ENCODE peak calls at places on chromosome 14, in four cellular contexts. A, Y, Q and P are unnamed samples.

GRCh38 chr14:68527329-68527851 is 265.5 kb downstream of the ZFP36L1 start:
- DNase-seq in Q (no peak), Y (no peak), A (no peak), P (no peak)

GRCh38 chr14:104883681-104884361 is 18.8 kb downstream of the CEP170B start:
- DNase-seq in Q (no peak), Y (no peak), A (no peak), P (no peak)

GRCh38 chr14:26074892-26075291 is 522.9 kb downstream of the NOVA1 start:
- DNase-seq in A (no peak), Q (no peak), Y (no peak), P (no peak)

GRCh38 chr14:68249534-68250517 is 430.2 kb downstream of the RAD51B start:
- DNase-seq in Y (no peak), Q (no peak), A (no peak), P (no peak)

GRCh38 chr14:88233915-88234314 is 89.2 kb downstream of the KCNK10 start:
- DNase-seq in A (no peak), Y (peak), Q (no peak), P (peak)

GRCh38 chr14:83994020-83994419 is 1535.9 kb upstream of the FLRT2 start:
- DNase-seq in Y (no peak), A (no peak), Q (no peak), P (no peak)

GRCh38 chr14:84579292-84579691 is 950.7 kb upstream of the FLRT2 start:
- DNase-seq in A (no peak), Q (no peak), Y (no peak), P (no peak)

GRCh38 chr14:49959822-49960408 is 67.0 kb downstream of the ARF6 start:
- DNase-seq in Q (no peak), Y (no peak), A (peak), P (no peak)

GRCh38 chr14:85439696-85440328 is 90.1 kb upstream of the FLRT2 start:
- DNase-seq in A (no peak), Y (no peak), Q (no peak), P (no peak)

GRCh38 chr14:72619881-72620280 is 274.0 kb downstream of the DPF3 start:
- DNase-seq in A (no peak), Q (no peak), Y (no peak), P (no peak)

GRCh38 chr14:93092606-93093556 is 22.8 kb downstream of the ITPK1 start:
- DNase-seq in Q (no peak), A (no peak), Y (no peak), P (no peak)

GRCh38 chr14:55851301-55851700 is 266.9 kb upstream of the PELI2 start:
- DNase-seq in Q (no peak), Y (no peak), A (no peak), P (no peak)

GRCh38 chr14:68576496-68577244 is 216.2 kb downstream of the ZFP36L1 start:
- DNase-seq in Y (no peak), Q (no peak), A (no peak), P (no peak)

GRCh38 chr14:26531894-26532293 is 65.9 kb downstream of the NOVA1 start:
- DNase-seq in A (no peak), Q (no peak), Y (no peak), P (no peak)

GRCh38 chr14:104806625-104807465 is 5.9 kb downstream of the ZBTB42 start:
- DNase-seq in A (no peak), Q (no peak), Y (no peak), P (no peak)

GRCh38 chr14:90523544-90523943 is 126.7 kb downstream of the CALM1 start:
- DNase-seq in A (no peak), Y (no peak), Q (no peak), P (no peak)

GRCh38 chr14:76928301-76928700 is 100.2 kb downstream of the IRF2BPL start:
- DNase-seq in Y (no peak), Q (no peak), A (peak), P (no peak)

GRCh38 chr14:94598506-94598815 is 13.7 kb upstream of the SERPINA3 start:
- DNase-seq in Y (no peak), A (no peak), Q (no peak), P (no peak)

GRCh38 chr14:94321421-94322271 is 1.5 kb downstream of the SERPINA6 start:
- DNase-seq in Q (no peak), A (no peak), Y (no peak), P (no peak)

GRCh38 chr14:55848964-55849363 is 269.0 kb downstream of the KTN1 start:
- DNase-seq in Y (no peak), A (no peak), Q (no peak), P (no peak)

GRCh38 chr14:104134061-104134965 is 4.1 kb upstream of the KIF26A start:
- DNase-seq in A (no peak), Y (no peak), Q (no peak), P (no peak)

GRCh38 chr14:95222151-95222631 is 64.9 kb upstream of the DICER1 start:
- DNase-seq in Q (no peak), A (peak), Y (no peak), P (no peak)

GRCh38 chr14:38777401-38777800 is 325.6 kb downstream of the SEC23A start:
- DNase-seq in Y (no peak), Q (no peak), A (no peak), P (no peak)

GRCh38 chr14:71705460-71705859 is 226.8 kb upstream of the RGS6 start:
- DNase-seq in Q (no peak), Y (no peak), A (no peak), P (no peak)

GRCh38 chr14:91115986-91116385 is 2.1 kb downstream of the DGLUCY start:
- DNase-seq in Q (no peak), A (peak), Y (no peak), P (no peak)

GRCh38 chr14:70821581-70821915 is 12.2 kb upstream of the MAP3K9 start:
- DNase-seq in Q (no peak), Y (no peak), A (no peak), P (no peak)

GRCh38 chr14:37924622-37925021 is 283.1 kb upstream of the SSTR1 start:
- DNase-seq in Y (no peak), Q (no peak), A (no peak), P (no peak)

GRCh38 chr14:75181426-75182062 is 5.1 kb upstream of the TMED10 start:
- DNase-seq in A (peak), Q (no peak), Y (no peak), P (peak)

GRCh38 chr14:59254146-59254910 is 65.9 kb downstream of the DAAM1 start:
- DNase-seq in A (peak), Y (no peak), Q (no peak), P (no peak)

GRCh38 chr14:77228056-77228455 is 43.0 kb downstream of the NGB start:
- DNase-seq in A (no peak), Y (no peak), Q (no peak), P (no peak)

GRCh38 chr14:71206766-71207371 is 299.6 kb downstream of the PCNX1 start:
- DNase-seq in A (no peak), Y (no peak), Q (no peak), P (no peak)

GRCh38 chr14:104137297-104138097 is 890 bp upstream of the KIF26A start:
- DNase-seq in A (peak), Q (peak), Y (no peak), P (peak)

GRCh38 chr14:92686763-92687427 is 61.5 kb downstream of the LGMN start:
- DNase-seq in Y (no peak), Q (peak), A (peak), P (peak)

GRCh38 chr14:50964683-50965390 is 20.6 kb upstream of the PYGL start:
- DNase-seq in Y (no peak), Q (no peak), A (peak), P (no peak)

GRCh38 chr14:34436118-34436905 is 25.7 kb downstream of the SPTSSA start:
- DNase-seq in A (no peak), Y (no peak), Q (no peak), P (no peak)